ENCODE peak calls at places on chromosomes 7 and 10, in six cellular contexts. L is HCT116, F is fibroblast of lung, R is astrocyte, U is H1, V is neuronal stem cell. G is an unnamed sample.
A peak's percentile ranks its signal among the peaks of the same experiment; 100 is the strongest.

GRCh38 chr10:111347386-111348005 is 270.7 kb downstream of the ADRA2A start:
- DNase-seq in F (no peak), L (no peak), R (no peak), U (no peak), V (no peak), G (no peak)

GRCh38 chr10:12780634-12781601 is 220.6 kb downstream of the CCDC3 start:
- DNase-seq in L (no peak), R (peak; percentile 64), U (no peak), F (peak; percentile 68), V (no peak), G (no peak)

GRCh38 chr7:148699772-148700629 is 1.3 kb downstream of the CUL1 start:
- DNase-seq in L (no peak), F (peak; percentile 59), R (peak; percentile 48), U (no peak), V (peak; percentile 62), G (no peak)

GRCh38 chr10:43257210-43258031 is 9.4 kb downstream of the RASGEF1A start:
- DNase-seq in R (no peak), V (no peak), U (no peak), L (no peak), F (no peak), G (no peak)

GRCh38 chr10:615583-616152 is 73.8 kb downstream of the DIP2C start:
- DNase-seq in L (no peak), R (peak; percentile 97), U (no peak), F (peak; percentile 97), V (no peak), G (no peak)

GRCh38 chr10:69864321-69864720 is 62.6 kb downstream of the COL13A1 start:
- DNase-seq in F (peak; percentile 95), L (peak; percentile 66), R (peak; percentile 93), U (no peak), V (no peak), G (no peak)

GRCh38 chr10:75395955-75396860 is 5.4 kb downstream of the ZNF503 start:
- DNase-seq in R (no peak), V (peak; percentile 38), U (peak; percentile 67), L (no peak), F (peak; percentile 45), G (no peak)

GRCh38 chr10:14549496-14549895 is 218.8 kb upstream of the FRMD4A start:
- DNase-seq in F (peak; percentile 6), V (no peak), U (no peak), L (no peak), R (no peak), G (no peak)

GRCh38 chr7:105336009-105336408 is 52.7 kb downstream of the SRPK2 start:
- DNase-seq in R (no peak), V (no peak), L (no peak), U (no peak), F (no peak), G (no peak)

GRCh38 chr10:128432423-128432822 is 306.2 kb upstream of the MKI67 start:
- DNase-seq in L (no peak), F (no peak), V (no peak), R (no peak), U (no peak), G (no peak)

GRCh38 chr7:116239019-116239418 is 28.7 kb downstream of the TES start:
- DNase-seq in L (no peak), F (no peak), U (no peak), R (no peak), V (no peak), G (no peak)

GRCh38 chr10:1559731-1560130 is 177.6 kb downstream of the ADARB2 start:
- DNase-seq in U (no peak), R (no peak), F (no peak), V (no peak), L (no peak), G (no peak)

GRCh38 chr10:131928248-131929095 is 27.7 kb downstream of the PPP2R2D start:
- DNase-seq in V (no peak), U (no peak), R (peak; percentile 34), F (peak; percentile 51), L (no peak), G (no peak)

GRCh38 chr10:125161570-125162139 is 1.3 kb upstream of the CTBP2 start:
- DNase-seq in V (no peak), F (no peak), R (no peak), U (no peak), L (no peak), G (no peak)

GRCh38 chr7:44278451-44279161 is 46.8 kb downstream of the CAMK2B start:
- DNase-seq in L (no peak), U (peak; percentile 38), R (peak; percentile 11), F (peak; percentile 20), V (no peak), G (no peak)

GRCh38 chr10:46106410-46107255 is 60.6 kb upstream of the MSMB start:
- DNase-seq in V (peak; percentile 23), U (peak; percentile 85), L (peak; percentile 21), R (peak; percentile 8), F (peak; percentile 38), G (peak; percentile 55)

GRCh38 chr10:104339469-104340098 is 1.3 kb upstream of the ITPRIP start:
- DNase-seq in V (no peak), R (peak; percentile 78), L (no peak), F (peak; percentile 82), U (peak; percentile 42), G (no peak)

GRCh38 chr7:90708841-90709317 is 112.8 kb downstream of the CDK14 start:
- DNase-seq in F (peak; percentile 32), U (peak; percentile 60), L (peak; percentile 38), R (peak; percentile 19), V (no peak), G (peak; percentile 6)

GRCh38 chr10:43211431-43212042 is 55.3 kb downstream of the RASGEF1A start:
- DNase-seq in V (no peak), R (no peak), L (no peak), U (no peak), F (no peak), G (no peak)

GRCh38 chr10:79930267-79930666 is 18.6 kb downstream of the SFTPD start:
- DNase-seq in F (no peak), R (no peak), L (no peak), U (peak; percentile 34), V (no peak), G (no peak)

GRCh38 chr10:74194999-74195398 is 44.0 kb downstream of the ADK start:
- DNase-seq in L (no peak), V (no peak), F (peak; percentile 49), U (no peak), R (peak; percentile 36), G (no peak)

GRCh38 chr10:110206988-110207804 is at the start of gene MXI1:
- DNase-seq in L (peak; percentile 85), R (peak; percentile 80), V (peak; percentile 71), U (peak; percentile 78), F (peak; percentile 85), G (no peak)

GRCh38 chr7:111438369-111439289 is 123.7 kb downstream of the IMMP2L start:
- DNase-seq in R (peak; percentile 80), U (no peak), V (no peak), L (no peak), F (peak; percentile 81), G (no peak)

GRCh38 chr7:88204525-88205103 is 15.2 kb downstream of the SRI start:
- DNase-seq in R (no peak), F (no peak), U (no peak), L (no peak), V (no peak), G (no peak)

GRCh38 chr7:39951156-39951942 is 1.3 kb downstream of the CDK13 start:
- DNase-seq in V (peak; percentile 62), L (no peak), F (peak; percentile 62), R (peak; percentile 38), U (peak; percentile 78), G (peak; percentile 74)

GRCh38 chr7:31073486-31074383 is 21.6 kb downstream of the ADCYAP1R1 start:
- DNase-seq in U (no peak), F (peak; percentile 31), L (no peak), R (peak; percentile 6), V (no peak), G (no peak)

GRCh38 chr7:102872460-102872859 is 40.3 kb upstream of the LRRC17 start:
- DNase-seq in U (no peak), V (no peak), R (peak; percentile 99), F (peak; percentile 100), L (no peak), G (no peak)
- H3K9ac ChIP-seq in U (no peak overlapping the region), V (no peak overlapping the region), R (peak overlapping the region; percentile 82), F (no peak overlapping the region), L (no peak overlapping the region), G (no peak overlapping the region)

GRCh38 chr10:86960003-86960862 is 1.8 kb downstream of the SNCG start:
- DNase-seq in V (no peak), U (peak; percentile 81), L (peak; percentile 64), F (peak; percentile 61), R (no peak), G (peak; percentile 36)
- H3K9ac ChIP-seq in V (peak overlapping the region; percentile 38), U (peak overlapping the region; percentile 14), L (peak overlapping the region; percentile 71), F (no peak overlapping the region), R (no peak overlapping the region), G (no peak overlapping the region)

GRCh38 chr10:77358666-77359065 is 278.9 kb downstream of the KCNMA1 start:
- DNase-seq in U (no peak), R (no peak), V (no peak), F (no peak), L (no peak), G (no peak)

GRCh38 chr10:77357611-77358010 is 280.0 kb downstream of the KCNMA1 start:
- DNase-seq in U (no peak), R (peak; percentile 64), V (no peak), L (no peak), F (peak; percentile 75), G (no peak)

GRCh38 chr10:77355844-77356243 is 281.8 kb downstream of the KCNMA1 start:
- DNase-seq in U (no peak), R (peak; percentile 78), F (peak; percentile 79), V (no peak), L (no peak), G (no peak)

GRCh38 chr10:77359287-77359691 is 278.3 kb downstream of the KCNMA1 start:
- DNase-seq in V (no peak), F (no peak), R (no peak), U (no peak), L (no peak), G (no peak)

DNA sequence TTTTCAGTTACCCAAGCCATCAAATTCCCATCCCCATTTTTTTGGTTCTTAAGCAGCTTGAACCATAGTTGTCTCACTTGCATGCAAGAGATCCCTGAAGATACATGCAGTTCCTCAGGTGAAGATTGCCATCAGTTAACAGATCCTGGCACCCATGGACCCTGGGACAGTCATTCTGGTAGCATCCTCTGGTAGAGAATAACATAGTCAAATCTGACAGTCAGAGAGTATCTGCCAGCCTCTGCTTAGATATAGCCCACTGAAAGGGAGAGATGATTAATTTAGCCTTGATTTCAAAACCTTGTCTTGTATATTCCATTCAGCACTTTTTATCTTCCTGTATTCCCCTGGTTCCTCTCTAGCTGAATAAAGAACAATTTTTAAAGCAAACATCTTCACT is 280.4 kb downstream of the KCNMA1 start:
- DNase-seq in V (no peak), L (no peak), F (no peak), R (no peak), U (no peak), G (no peak)
- H3K9ac ChIP-seq in V (no peak overlapping the region), L (no peak overlapping the region), F (no peak overlapping the region), R (peak overlapping the region; percentile 49), U (no peak overlapping the region), G (no peak overlapping the region)

DNA sequence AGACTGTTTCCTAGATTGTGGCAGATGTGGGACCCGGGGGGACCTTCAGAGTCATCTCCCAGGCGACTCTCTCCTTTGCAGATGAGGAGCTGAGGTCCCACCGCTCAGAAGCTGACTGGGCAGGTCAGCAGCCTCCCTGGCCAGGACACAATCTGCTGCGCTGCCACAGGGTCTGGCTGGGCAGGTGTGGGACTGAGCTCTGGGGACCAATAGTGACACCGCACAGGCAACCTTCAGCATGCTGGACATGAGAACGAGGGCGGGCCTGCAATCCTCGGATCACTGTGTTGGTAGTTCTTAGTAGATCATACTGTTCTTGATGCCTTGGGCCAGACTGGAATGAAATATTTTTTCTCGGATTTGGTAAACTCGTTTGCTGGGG is 20.5 kb upstream of the CRYGN start:
- DNase-seq in U (peak; percentile 45), R (no peak), F (no peak), V (no peak), L (no peak), G (no peak)
- H3K9ac ChIP-seq in U (no peak overlapping the region), R (peak overlapping the region; percentile 40), F (peak overlapping the region; percentile 58), V (peak overlapping the region; percentile 63), L (peak overlapping the region; percentile 43), G (no peak overlapping the region)

G was measured in DND-41.